ENCODE peak calls at places on chromosomes 6 and 20, in seven cellular contexts. J, F, A, E, P, W and B are unnamed samples.

GRCh38 chr6:116371384-116372209 is 850 bp downstream of the DSE start:
- DNase-seq in J (peak), F (peak), A (peak), E (peak), P (peak), W (peak), B (peak)

GRCh38 chr20:57814529-57814928 is 104.7 kb upstream of the PMEPA1 start:
- DNase-seq in J (no peak), F (no peak), A (no peak), E (peak), P (no peak), W (no peak), B (no peak)

GRCh38 chr6:145272246-145272645 is 463.1 kb downstream of the EPM2A start:
- DNase-seq in J (no peak), F (no peak), A (no peak), E (no peak), P (no peak), W (no peak), B (no peak)

GRCh38 chr6:105794263-105794662 is 291.9 kb upstream of the PRDM1 start:
- DNase-seq in J (peak), F (no peak), A (peak), E (peak), P (no peak), W (no peak), B (no peak)

GRCh38 chr20:38633577-38634093 is 32.0 kb downstream of the ARHGAP40 start:
- DNase-seq in J (peak), F (peak), A (peak), E (no peak), P (peak), W (peak), B (peak)

GRCh38 chr6:124888581-124889371 is 73.5 kb upstream of the RNF217 start:
- DNase-seq in J (no peak), F (no peak), A (no peak), E (no peak), P (no peak), W (peak), B (no peak)

GRCh38 chr6:103826209-103826608 is 1033.5 kb downstream of the HACE1 start:
- DNase-seq in J (no peak), F (no peak), A (no peak), E (no peak), P (no peak), W (no peak), B (no peak)

GRCh38 chr20:52313335-52313963 is 121.9 kb upstream of the ZFP64 start:
- DNase-seq in J (no peak), F (peak), A (peak), E (no peak), P (no peak), W (peak), B (peak)

GRCh38 chr6:34912715-34913464 is 23.8 kb downstream of the ANKS1A start:
- DNase-seq in J (no peak), F (peak), A (no peak), E (no peak), P (no peak), W (peak), B (no peak)

GRCh38 chr6:20542927-20543602 is 8.8 kb downstream of the CDKAL1 start:
- DNase-seq in J (no peak), F (peak), A (no peak), E (no peak), P (no peak), W (peak), B (no peak)

GRCh38 chr6:38876470-38876869 is 161.4 kb downstream of the DNAH8 start:
- DNase-seq in J (no peak), F (no peak), A (no peak), E (no peak), P (no peak), W (peak), B (no peak)

GRCh38 chr6:155426408-155426945 is 29.2 kb downstream of the NOX3 start:
- DNase-seq in J (no peak), F (no peak), A (no peak), E (no peak), P (no peak), W (no peak), B (peak)

GRCh38 chr6:68777956-68778355 is 142.9 kb downstream of the ADGRB3 start:
- DNase-seq in J (no peak), F (no peak), A (no peak), E (no peak), P (no peak), W (peak), B (no peak)

GRCh38 chr6:117167520-117168271 is 97.7 kb upstream of the VGLL2 start:
- DNase-seq in J (peak), F (peak), A (no peak), E (no peak), P (no peak), W (no peak), B (no peak)

GRCh38 chr6:83055366-83055964 is 10.2 kb downstream of the UBE3D start:
- DNase-seq in J (no peak), F (peak), A (peak), E (no peak), P (no peak), W (peak), B (peak)

GRCh38 chr20:19817017-19817416 is 59.0 kb downstream of the RIN2 start:
- DNase-seq in J (no peak), F (peak), A (no peak), E (peak), P (peak), W (peak), B (no peak)

GRCh38 chr6:156931283-156931682 is 154.1 kb downstream of the ARID1B start:
- DNase-seq in J (no peak), F (no peak), A (no peak), E (no peak), P (no peak), W (no peak), B (no peak)

GRCh38 chr6:156934054-156934424 is 156.9 kb downstream of the ARID1B start:
- DNase-seq in J (no peak), F (no peak), A (no peak), E (no peak), P (no peak), W (no peak), B (no peak)

GRCh38 chr6:156928972-156929371 is 151.8 kb downstream of the ARID1B start:
- DNase-seq in J (no peak), F (no peak), A (no peak), E (no peak), P (no peak), W (no peak), B (no peak)

GRCh38 chr6:156935000-156935399 is 157.8 kb downstream of the ARID1B start:
- DNase-seq in J (no peak), F (no peak), A (no peak), E (no peak), P (no peak), W (no peak), B (no peak)

DNA sequence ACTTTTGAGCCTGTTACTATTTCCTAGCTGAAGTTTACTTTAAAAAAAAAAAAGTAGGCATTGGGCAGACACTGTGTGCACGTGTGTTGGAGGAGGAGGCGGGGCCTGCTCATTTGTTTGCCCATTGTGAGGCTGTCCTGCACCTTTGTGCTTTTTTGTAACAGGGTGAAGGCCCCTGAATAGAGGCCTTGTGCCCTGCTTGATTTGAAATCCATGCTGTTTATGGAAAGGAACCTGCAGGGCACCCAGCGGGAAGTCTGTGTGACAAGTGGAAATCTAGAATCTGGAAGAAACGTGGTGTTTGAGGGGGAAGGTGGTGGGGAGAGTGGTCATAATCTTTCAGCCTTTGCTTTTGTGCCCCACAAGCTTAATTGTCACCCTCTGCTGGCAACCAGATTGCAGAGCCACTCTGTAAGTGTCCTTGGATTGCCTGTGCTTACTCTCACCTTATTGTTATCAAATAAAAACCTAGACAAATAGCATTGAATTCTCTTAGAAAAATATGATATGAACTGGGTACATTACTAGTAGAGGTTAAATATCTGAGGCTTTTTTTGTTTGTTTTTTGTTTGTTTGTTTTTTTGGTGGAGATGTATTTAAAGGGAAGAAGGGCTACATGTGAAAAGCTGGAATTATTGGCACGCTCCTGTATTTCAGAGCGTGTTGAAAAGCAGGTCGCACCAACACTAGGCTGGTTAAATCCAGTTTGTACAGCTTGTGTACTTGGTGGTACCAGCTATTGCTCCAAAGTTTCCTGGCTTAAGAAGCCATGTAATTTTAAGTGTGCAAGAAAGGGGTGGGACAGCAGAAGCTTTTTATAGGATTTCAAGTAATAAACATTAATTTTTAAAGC is 156.2 kb downstream of the ARID1B start:
- DNase-seq in J (no peak), F (no peak), A (peak), E (no peak), P (no peak), W (no peak), B (no peak)
- TF ChIP-seq CTCF in J (no peak), F (no peak), A (no peak), E (no peak), P (no peak), W (no peak), B (no peak)

GRCh38 chr20:62906209-62906608 is 20.1 kb downstream of the DIDO1 start:
- DNase-seq in J (peak), F (no peak), A (no peak), E (no peak), P (no peak), W (no peak), B (no peak)
- TF ChIP-seq CTCF in J (no peak), F (no peak), A (no peak), E (no peak), P (no peak), W (no peak), B (no peak)

DNA sequence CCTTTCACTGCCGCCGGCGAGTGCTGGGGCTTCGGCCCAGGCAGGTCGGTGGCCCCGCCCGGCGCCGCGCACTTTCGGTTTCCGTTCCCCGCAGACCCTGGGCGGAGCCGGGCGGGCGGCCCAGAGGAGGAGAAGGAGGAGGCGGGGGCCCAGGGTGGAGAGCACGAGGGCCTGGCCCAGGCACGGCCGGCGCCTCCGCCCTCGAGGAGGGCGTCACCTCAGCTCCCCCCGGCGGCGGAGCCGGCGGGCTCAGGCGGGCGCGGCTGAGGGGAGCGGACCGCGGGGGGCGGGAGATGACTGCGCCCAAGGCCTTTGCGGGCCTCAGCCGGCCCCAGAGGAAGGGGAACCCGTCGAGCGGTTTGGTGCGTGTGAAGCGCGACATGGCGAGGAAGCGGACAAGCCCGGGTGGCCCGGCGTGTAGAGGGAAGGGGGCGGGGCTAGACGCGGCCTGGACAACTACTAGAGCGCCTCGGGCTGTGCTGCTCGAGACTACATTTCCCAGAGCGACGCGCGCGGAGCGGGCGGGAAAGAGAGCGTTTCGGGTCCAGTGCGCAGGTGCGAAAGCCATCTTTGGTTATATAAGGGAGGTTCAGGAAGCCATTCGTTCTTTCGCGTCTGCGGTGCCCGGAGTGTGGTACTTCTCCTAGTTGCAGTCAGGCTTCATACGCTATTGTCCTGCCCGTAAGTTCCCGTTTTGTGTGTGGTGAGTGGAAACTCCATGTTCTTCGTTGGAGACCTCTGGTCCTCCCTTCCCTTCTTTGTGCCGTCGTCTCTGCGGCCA is at the start of gene ZNFX1:
- DNase-seq in J (peak), F (peak), A (peak), E (peak), P (peak), W (peak), B (peak)
- TF ChIP-seq CTCF in J (no peak), F (peak), A (no peak), E (no peak), P (no peak), W (no peak), B (no peak)

DNA sequence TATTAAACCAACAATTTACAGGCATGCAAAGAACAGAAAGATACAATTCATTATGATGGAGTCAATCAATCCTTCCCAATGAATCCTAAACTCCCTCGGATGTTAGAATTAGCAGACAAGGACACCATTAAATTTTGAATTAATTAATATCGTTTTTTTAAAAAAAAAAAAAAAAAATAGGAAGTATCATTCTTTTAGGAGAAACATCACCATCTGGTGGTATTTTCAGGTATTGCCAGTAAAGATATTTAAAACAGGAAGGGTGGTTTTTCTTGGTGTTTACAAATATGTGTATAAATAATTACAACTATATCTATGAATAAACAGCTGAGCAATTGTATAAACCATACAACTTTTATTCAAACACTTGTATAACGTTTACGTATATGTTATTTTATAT is 564.4 kb downstream of the HAO1 start:
- DNase-seq in J (no peak), F (peak), A (no peak), E (no peak), P (no peak), W (peak), B (no peak)
- TF ChIP-seq CTCF in J (peak), F (peak), A (peak), E (peak), P (no peak), W (peak), B (peak)

GRCh38 chr20:10077081-10077471 is 42.3 kb downstream of the ANKEF1 start:
- DNase-seq in J (no peak), F (no peak), A (peak), E (no peak), P (no peak), W (no peak), B (no peak)
- TF ChIP-seq CTCF in J (no peak), F (peak), A (peak), E (no peak), P (no peak), W (peak), B (peak)

GRCh38 chr6:70957284-70957617 is 391 bp upstream of the B3GAT2 start:
- DNase-seq in J (no peak), F (no peak), A (no peak), E (no peak), P (no peak), W (no peak), B (no peak)

GRCh38 chr6:70955441-70956190 is 1.2 kb downstream of the B3GAT2 start:
- DNase-seq in J (peak), F (peak), A (peak), E (peak), P (peak), W (peak), B (peak)

GRCh38 chr6:70954750-70955149 is 2.1 kb downstream of the B3GAT2 start:
- DNase-seq in J (no peak), F (no peak), A (no peak), E (no peak), P (no peak), W (no peak), B (no peak)

GRCh38 chr6:70956451-70957283 is at the start of gene B3GAT2:
- DNase-seq in J (no peak), F (no peak), A (peak), E (peak), P (no peak), W (peak), B (peak)

DNA sequence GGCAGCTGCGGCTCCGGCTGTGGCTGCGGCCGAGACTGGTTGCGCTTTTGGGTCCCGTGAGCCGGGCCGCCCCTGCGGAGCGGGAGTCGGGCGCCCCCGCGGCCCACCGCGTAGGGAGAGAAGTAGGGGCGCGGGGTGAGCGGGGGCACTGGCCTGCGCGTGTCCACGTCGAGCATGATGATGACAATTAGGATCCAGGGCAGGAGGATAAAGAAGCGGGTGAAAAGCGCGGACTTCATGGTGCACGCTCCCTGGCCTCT is 739 bp downstream of the B3GAT2 start:
- DNase-seq in J (no peak), F (no peak), A (no peak), E (no peak), P (no peak), W (no peak), B (no peak)
- TF ChIP-seq CTCF in J (no peak), F (peak), A (peak), E (peak), P (no peak), W (no peak), B (peak)

DNA sequence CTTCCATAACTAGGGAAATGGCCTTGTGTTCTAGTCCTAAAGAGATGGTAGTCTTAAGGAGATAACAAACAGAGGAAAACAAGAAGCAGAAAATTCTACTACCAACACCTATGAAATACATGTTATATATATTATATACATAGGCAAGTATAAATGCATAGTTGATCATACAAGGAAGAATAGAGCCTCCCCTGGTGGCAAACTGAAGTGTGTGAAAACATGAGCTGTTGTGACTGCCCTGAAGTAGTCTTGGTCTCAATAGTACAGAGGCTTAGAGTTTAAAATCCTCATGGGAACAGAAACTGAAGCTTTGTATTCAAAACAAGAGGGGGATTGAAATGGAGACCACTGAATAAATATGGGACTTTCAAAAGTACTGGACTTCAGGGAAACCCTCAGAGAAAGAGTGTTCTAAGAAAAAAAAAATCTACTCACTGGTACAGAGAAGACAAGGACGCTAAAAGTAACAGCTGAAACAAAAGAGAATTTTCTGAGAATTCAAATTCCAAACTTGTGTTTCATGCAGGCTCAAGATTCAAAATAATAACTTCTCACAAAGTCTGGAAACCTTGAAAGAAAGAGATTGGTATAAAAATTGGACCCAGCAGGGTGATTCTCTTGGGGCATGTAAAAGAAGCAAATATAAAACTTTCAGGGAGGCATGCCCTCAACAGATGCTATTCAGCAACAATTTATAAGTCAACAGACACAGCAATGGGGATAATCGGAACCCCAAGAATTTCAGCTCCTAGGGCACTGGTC is 59.7 kb upstream of the SAMD3 start:
- DNase-seq in J (no peak), F (peak), A (no peak), E (no peak), P (no peak), W (peak), B (no peak)
- TF ChIP-seq CTCF in J (no peak), F (peak), A (peak), E (no peak), P (no peak), W (peak), B (no peak)

DNA sequence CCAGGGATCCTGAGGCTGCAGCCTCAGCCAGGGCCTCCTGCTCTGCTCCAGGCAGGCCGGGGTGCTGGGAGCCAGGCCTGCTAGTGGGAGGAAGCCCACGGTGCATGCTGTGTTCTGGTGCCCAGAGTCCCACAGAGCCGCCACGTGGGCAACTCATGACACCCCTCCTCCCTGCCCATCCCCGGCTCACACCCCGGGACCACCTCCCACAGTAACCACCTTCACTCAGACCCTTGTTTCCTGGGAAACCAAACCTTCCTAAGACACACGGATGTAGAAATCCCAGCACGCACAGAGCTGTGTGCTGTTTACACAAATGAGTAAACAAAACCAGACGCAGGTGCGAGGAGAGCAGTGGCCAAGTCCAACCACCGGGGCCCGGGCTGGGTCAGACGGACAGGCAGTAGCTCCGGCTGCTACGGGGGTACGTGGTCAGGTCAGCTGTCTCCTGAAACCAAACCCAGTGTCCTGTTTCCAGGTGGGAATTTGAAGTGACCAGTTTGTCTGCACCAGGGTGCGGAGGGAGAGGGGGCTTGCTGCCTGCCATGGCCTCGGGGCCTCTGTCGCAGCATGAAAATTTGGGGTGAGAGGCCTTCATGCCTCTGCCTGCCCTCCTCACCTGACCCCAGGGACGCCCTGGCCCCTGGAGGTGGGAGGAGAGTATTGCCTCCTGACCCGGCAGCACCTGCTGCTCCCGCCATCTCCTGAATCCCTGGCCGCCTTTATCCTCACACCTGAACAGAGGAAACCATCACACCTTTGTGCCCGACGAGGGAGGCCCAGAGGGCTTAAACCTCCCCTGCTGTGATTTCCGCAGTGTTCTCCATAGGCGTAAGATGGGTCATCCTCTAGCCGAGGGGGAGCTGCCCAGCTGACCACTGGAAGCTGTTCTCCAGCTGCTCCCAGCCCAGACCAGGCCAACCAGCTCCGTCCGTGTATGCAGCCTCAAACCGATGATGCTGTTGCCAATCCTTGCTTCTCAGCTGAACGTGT is 52.0 kb upstream of the SMOC2 start:
- DNase-seq in J (no peak), F (no peak), A (no peak), E (no peak), P (no peak), W (no peak), B (no peak)
- TF ChIP-seq CTCF in J (no peak), F (no peak), A (no peak), E (no peak), P (no peak), W (no peak), B (no peak)